ENCODE peak calls at places on chromosomes 16 and 17, in five cellular contexts. One of them, this sample, is unnamed.

GRCh38 chr17:74840989-74841666 is 18.6 kb downstream of the GRIN2C start:
- DNase-seq in H9: peak; percentile 66
- DNase-seq in fibroblast of lung: peak; percentile 29
- DNase-seq in keratinocyte: no peak
- DNase-seq in IMR-90: peak; percentile 20
- DNase-seq in this sample: peak; percentile 96

GRCh38 chr17:45841883-45842525 is 2.7 kb upstream of the SPPL2C start:
- DNase-seq in fibroblast of lung: peak; percentile 1
- DNase-seq in H9: no peak
- DNase-seq in keratinocyte: no peak
- DNase-seq in IMR-90: no peak
- DNase-seq in this sample: peak; percentile 76

GRCh38 chr16:2467301-2468141 is 3.6 kb upstream of the NTN3 start:
- DNase-seq in keratinocyte: no peak
- DNase-seq in H9: peak; percentile 74
- DNase-seq in fibroblast of lung: peak; percentile 64
- DNase-seq in IMR-90: peak; percentile 72
- DNase-seq in this sample: peak; percentile 100

GRCh38 chr16:12760819-12761611 is 42.7 kb downstream of the CPPED1 start:
- DNase-seq in fibroblast of lung: no peak
- DNase-seq in H9: no peak
- DNase-seq in IMR-90: no peak
- DNase-seq in keratinocyte: no peak
- DNase-seq in this sample: no peak

GRCh38 chr16:65767125-65767524 is 599.4 kb upstream of the CDH5 start:
- DNase-seq in H9: no peak
- DNase-seq in keratinocyte: no peak
- DNase-seq in fibroblast of lung: no peak
- DNase-seq in IMR-90: no peak
- DNase-seq in this sample: no peak

GRCh38 chr16:79899316-79900110 is 299.0 kb upstream of the MAF start:
- DNase-seq in H9: no peak
- DNase-seq in IMR-90: no peak
- DNase-seq in keratinocyte: no peak
- DNase-seq in fibroblast of lung: no peak
- DNase-seq in this sample: no peak

GRCh38 chr17:48190871-48191270 is 83.3 kb downstream of the SNX11 start:
- DNase-seq in H9: no peak
- DNase-seq in fibroblast of lung: no peak
- DNase-seq in keratinocyte: no peak
- DNase-seq in IMR-90: no peak
- DNase-seq in this sample: no peak

GRCh38 chr16:28010671-28011070 is 52.8 kb downstream of the GSG1L start:
- DNase-seq in fibroblast of lung: no peak
- DNase-seq in IMR-90: peak; percentile 4
- DNase-seq in H9: no peak
- DNase-seq in keratinocyte: no peak
- DNase-seq in this sample: peak; percentile 93

GRCh38 chr16:3974751-3975150 is 94.2 kb upstream of the CREBBP start:
- DNase-seq in H9: no peak
- DNase-seq in fibroblast of lung: no peak
- DNase-seq in keratinocyte: no peak
- DNase-seq in IMR-90: no peak
- DNase-seq in this sample: no peak

GRCh38 chr16:67923414-67924127 is 8.1 kb downstream of the CTRL start:
- DNase-seq in keratinocyte: no peak
- DNase-seq in H9: no peak
- DNase-seq in IMR-90: no peak
- DNase-seq in fibroblast of lung: no peak
- DNase-seq in this sample: peak; percentile 18

GRCh38 chr17:79704691-79705090 is 26.1 kb upstream of the ENPP7 start:
- DNase-seq in H9: no peak
- DNase-seq in IMR-90: no peak
- DNase-seq in keratinocyte: no peak
- DNase-seq in fibroblast of lung: no peak
- DNase-seq in this sample: no peak

GRCh38 chr17:57009737-57010445 is 32.0 kb downstream of the SCPEP1 start:
- DNase-seq in fibroblast of lung: peak; percentile 51
- DNase-seq in IMR-90: peak; percentile 47
- DNase-seq in keratinocyte: peak; percentile 9
- DNase-seq in H9: peak; percentile 88
- DNase-seq in this sample: peak; percentile 79

GRCh38 chr16:89410322-89410721 is 80.0 kb downstream of the ANKRD11 start:
- DNase-seq in fibroblast of lung: no peak
- DNase-seq in IMR-90: no peak
- DNase-seq in keratinocyte: no peak
- DNase-seq in H9: no peak
- DNase-seq in this sample: no peak

GRCh38 chr17:45341389-45342158 is 24.8 kb upstream of the MAP3K14 start:
- DNase-seq in fibroblast of lung: peak; percentile 88
- DNase-seq in keratinocyte: peak; percentile 28
- DNase-seq in IMR-90: peak; percentile 85
- DNase-seq in H9: peak; percentile 98
- DNase-seq in this sample: peak; percentile 90

GRCh38 chr16:57997176-57997527 is 3.3 kb downstream of the ZNF319 start:
- DNase-seq in IMR-90: no peak
- DNase-seq in fibroblast of lung: no peak
- DNase-seq in keratinocyte: no peak
- DNase-seq in H9: no peak
- DNase-seq in this sample: no peak

GRCh38 chr17:42571435-42572225 is 4.7 kb downstream of the MLX start:
- DNase-seq in fibroblast of lung: no peak
- DNase-seq in keratinocyte: no peak
- DNase-seq in H9: no peak
- DNase-seq in IMR-90: no peak
- DNase-seq in this sample: peak; percentile 43

GRCh38 chr16:87963400-87963799 is 12.2 kb downstream of the BANP start:
- DNase-seq in IMR-90: peak; percentile 93
- DNase-seq in H9: no peak
- DNase-seq in fibroblast of lung: peak; percentile 56
- DNase-seq in keratinocyte: peak; percentile 33
- DNase-seq in this sample: peak; percentile 96

GRCh38 chr17:5758651-5759050 is 174.3 kb upstream of the NLRP1 start:
- DNase-seq in fibroblast of lung: no peak
- DNase-seq in IMR-90: peak; percentile 28
- DNase-seq in keratinocyte: no peak
- DNase-seq in H9: peak; percentile 93
- DNase-seq in this sample: no peak

GRCh38 chr17:56499799-56500388 is 93.6 kb upstream of the NOG start:
- DNase-seq in IMR-90: peak; percentile 37
- DNase-seq in H9: no peak
- DNase-seq in fibroblast of lung: peak; percentile 52
- DNase-seq in keratinocyte: peak; percentile 1
- DNase-seq in this sample: no peak

GRCh38 chr16:89408315-89408714 is 82.0 kb downstream of the ANKRD11 start:
- DNase-seq in IMR-90: no peak
- DNase-seq in keratinocyte: no peak
- DNase-seq in H9: no peak
- DNase-seq in fibroblast of lung: no peak
- DNase-seq in this sample: no peak

GRCh38 chr16:1640261-1640956 is 28.2 kb downstream of the CRAMP1 start:
- DNase-seq in H9: no peak
- DNase-seq in IMR-90: no peak
- DNase-seq in fibroblast of lung: no peak
- DNase-seq in keratinocyte: no peak
- DNase-seq in this sample: peak; percentile 56

GRCh38 chr17:17811381-17812210 is 25.2 kb downstream of the SREBF1 start:
- DNase-seq in IMR-90: no peak
- DNase-seq in fibroblast of lung: peak; percentile 55
- DNase-seq in keratinocyte: no peak
- DNase-seq in H9: peak; percentile 80
- DNase-seq in this sample: peak; percentile 95

GRCh38 chr17:79046501-79047280 is 22.7 kb downstream of the C1QTNF1 start:
- DNase-seq in fibroblast of lung: no peak
- DNase-seq in H9: no peak
- DNase-seq in IMR-90: no peak
- DNase-seq in keratinocyte: no peak
- DNase-seq in this sample: peak; percentile 86

GRCh38 chr17:51435641-51436091 is 175.3 kb downstream of the UTP18 start:
- DNase-seq in IMR-90: peak; percentile 4
- DNase-seq in H9: peak; percentile 85
- DNase-seq in fibroblast of lung: no peak
- DNase-seq in keratinocyte: no peak
- DNase-seq in this sample: no peak

DNA sequence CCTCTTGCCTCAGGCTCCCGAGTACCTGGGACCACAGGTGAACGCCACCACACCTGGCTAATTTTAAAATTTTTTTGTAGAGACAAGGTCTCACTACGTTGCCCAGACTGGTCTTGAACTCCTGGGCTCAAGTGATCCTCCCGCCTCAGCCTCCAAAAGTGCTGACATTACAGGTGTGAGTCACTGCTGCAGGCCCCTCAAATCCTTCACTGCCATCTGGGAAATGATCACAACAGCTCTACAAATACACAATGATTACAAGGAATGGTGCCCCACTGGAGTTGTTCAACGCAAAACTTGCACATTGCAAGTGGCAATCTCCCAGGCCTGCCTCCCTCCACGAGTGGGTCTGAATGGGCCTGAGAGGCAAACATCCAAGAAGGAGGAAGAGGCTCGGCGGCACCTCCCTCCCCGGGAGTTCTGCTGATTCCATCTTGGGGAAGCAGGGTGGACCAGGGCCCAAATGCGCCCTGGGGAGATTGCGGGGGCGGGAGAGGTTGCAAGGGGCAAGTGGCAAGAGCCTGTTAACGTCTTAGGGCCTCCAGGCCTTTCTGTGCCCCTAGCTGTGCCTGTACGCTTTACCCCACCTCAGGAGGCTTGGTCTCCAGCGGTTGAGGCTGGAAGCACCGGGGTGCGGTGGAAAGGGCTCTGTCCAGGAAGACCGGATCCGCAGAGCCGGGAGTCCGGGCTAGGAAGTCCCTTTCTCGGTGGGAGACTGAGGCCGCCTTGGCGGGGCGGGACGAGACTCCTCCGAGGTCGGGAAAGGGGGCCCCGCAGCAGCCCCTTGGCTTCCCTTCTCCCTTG is 656 bp upstream of the IGFBP4 start:
- DNase-seq in keratinocyte: no peak
- DNase-seq in H9: peak; percentile 67
- DNase-seq in IMR-90: peak; percentile 47
- DNase-seq in fibroblast of lung: peak; percentile 41
- DNase-seq in this sample: peak; percentile 88
- H2AFZ ChIP-seq in keratinocyte: peak overlapping the region; percentile 53
- H2AFZ ChIP-seq in H9: no peak overlapping the region
- H2AFZ ChIP-seq in IMR-90: peak overlapping the region; percentile 90
- H2AFZ ChIP-seq in fibroblast of lung: no peak overlapping the region
- H2AFZ ChIP-seq in this sample: peak overlapping the region; percentile 80

DNA sequence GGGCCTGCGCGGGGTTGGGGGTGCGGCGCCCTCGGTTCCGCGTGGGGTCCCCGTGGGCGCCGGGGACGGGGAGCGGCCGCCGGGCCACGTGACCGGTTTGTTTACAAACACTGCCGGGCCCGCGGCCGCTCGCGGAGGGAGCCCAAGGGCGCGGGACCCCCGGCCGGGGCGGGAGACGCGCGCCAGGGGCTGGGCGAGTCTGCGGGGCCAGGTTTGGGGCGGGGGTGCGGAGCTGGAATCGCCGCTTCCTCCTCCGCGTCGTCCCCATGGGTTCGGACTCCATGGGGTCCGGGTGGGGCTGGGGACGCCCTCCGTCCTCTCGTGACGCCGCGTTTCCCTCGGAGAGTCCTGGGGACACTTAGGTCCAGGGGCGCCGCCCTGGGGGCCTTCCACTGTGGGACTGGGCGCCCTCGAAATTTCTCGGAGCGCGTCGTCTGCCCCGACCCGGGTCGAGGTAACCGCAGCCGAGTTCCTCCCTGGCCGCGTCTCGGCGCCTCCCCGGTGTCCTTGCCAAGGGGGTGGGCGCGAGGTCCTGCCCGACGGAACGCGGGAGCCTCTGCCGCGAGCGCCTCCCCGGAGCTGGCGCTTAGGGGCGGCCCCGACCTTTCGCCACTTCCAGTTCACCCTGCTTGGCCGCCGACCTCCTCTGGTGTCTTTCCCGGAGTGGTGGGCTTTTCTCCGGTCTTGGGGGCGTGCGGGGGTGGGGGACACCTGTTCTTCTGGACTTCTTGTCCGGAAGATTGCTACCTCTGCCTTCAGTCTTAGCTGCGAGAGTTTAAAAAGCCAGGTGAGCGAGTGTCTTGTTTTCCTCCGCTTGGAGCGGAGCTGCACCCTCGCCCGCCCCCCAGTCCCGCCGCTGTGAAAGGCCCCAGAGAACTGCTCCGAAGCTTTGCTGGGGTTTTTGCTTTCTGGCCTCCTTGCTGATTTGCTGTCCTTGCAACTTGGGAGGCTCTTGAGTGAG is 754 bp downstream of the YPEL2 start:
- DNase-seq in IMR-90: no peak
- DNase-seq in H9: no peak
- DNase-seq in keratinocyte: no peak
- DNase-seq in fibroblast of lung: no peak
- DNase-seq in this sample: peak; percentile 84
- H2AFZ ChIP-seq in IMR-90: peak overlapping the region; percentile 92
- H2AFZ ChIP-seq in H9: no peak overlapping the region
- H2AFZ ChIP-seq in keratinocyte: peak overlapping the region; percentile 72
- H2AFZ ChIP-seq in fibroblast of lung: peak overlapping the region; percentile 45
- H2AFZ ChIP-seq in this sample: peak overlapping the region; percentile 65

DNA sequence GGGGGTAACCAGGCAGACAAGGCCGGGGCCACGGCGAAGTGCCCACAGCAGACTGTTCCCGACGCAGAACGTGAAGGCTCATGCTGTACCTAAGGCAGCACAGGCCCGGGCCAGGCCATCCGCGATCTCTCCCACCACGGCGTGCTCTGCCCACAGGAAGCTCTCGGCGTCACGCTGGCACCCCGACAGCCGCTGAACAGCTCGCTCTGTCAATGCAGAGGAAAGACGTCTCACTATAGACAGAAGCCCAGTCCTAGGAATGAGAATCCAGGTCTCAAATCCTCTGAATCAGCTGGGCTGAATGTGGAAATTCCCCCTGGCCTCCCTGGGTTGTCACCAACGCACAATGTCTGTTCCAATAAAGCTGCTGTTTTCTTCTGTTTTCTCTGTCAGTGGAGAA is 21.4 kb downstream of the SERPINF1 start:
- DNase-seq in keratinocyte: no peak
- DNase-seq in IMR-90: no peak
- DNase-seq in H9: no peak
- DNase-seq in fibroblast of lung: no peak
- DNase-seq in this sample: peak; percentile 49
- H2AFZ ChIP-seq in keratinocyte: no peak overlapping the region
- H2AFZ ChIP-seq in IMR-90: peak overlapping the region; percentile 33
- H2AFZ ChIP-seq in H9: no peak overlapping the region
- H2AFZ ChIP-seq in fibroblast of lung: no peak overlapping the region
- H2AFZ ChIP-seq in this sample: peak overlapping the region; percentile 0

GRCh38 chr17:2093349-2093748 is 38.4 kb downstream of the HIC1 start:
- DNase-seq in keratinocyte: peak; percentile 58
- DNase-seq in H9: no peak
- DNase-seq in IMR-90: no peak
- DNase-seq in fibroblast of lung: no peak
- DNase-seq in this sample: no peak

GRCh38 chr17:2090210-2090641 is 35.3 kb downstream of the HIC1 start:
- DNase-seq in keratinocyte: no peak
- DNase-seq in fibroblast of lung: no peak
- DNase-seq in H9: no peak
- DNase-seq in IMR-90: no peak
- DNase-seq in this sample: no peak

GRCh38 chr17:2092253-2092652 is 37.4 kb downstream of the HIC1 start:
- DNase-seq in keratinocyte: no peak
- DNase-seq in IMR-90: no peak
- DNase-seq in fibroblast of lung: no peak
- DNase-seq in H9: peak; percentile 59
- DNase-seq in this sample: no peak

GRCh38 chr17:2089021-2089422 is 34.1 kb downstream of the HIC1 start:
- DNase-seq in fibroblast of lung: peak; percentile 62
- DNase-seq in keratinocyte: no peak
- DNase-seq in IMR-90: peak; percentile 73
- DNase-seq in H9: no peak
- DNase-seq in this sample: peak; percentile 75

GRCh38 chr17:2090804-2091534 is 36.1 kb downstream of the HIC1 start:
- DNase-seq in H9: peak; percentile 81
- DNase-seq in keratinocyte: no peak
- DNase-seq in fibroblast of lung: peak; percentile 91
- DNase-seq in IMR-90: peak; percentile 97
- DNase-seq in this sample: peak; percentile 97
- H2AFZ ChIP-seq in H9: no peak overlapping the region
- H2AFZ ChIP-seq in keratinocyte: no peak overlapping the region
- H2AFZ ChIP-seq in fibroblast of lung: no peak overlapping the region
- H2AFZ ChIP-seq in IMR-90: peak overlapping the region; percentile 70
- H2AFZ ChIP-seq in this sample: no peak overlapping the region